ENCODE peak calls at places on chromosome 15, in four cellular contexts. One of them, this sample, is unnamed.

GRCh38 chr15:59437777-59438574 is at the start of gene FAM81A:
- DNase-seq in HL-60: peak; percentile 32
- DNase-seq in GM12878: no peak
- DNase-seq in K562: peak; percentile 35
- DNase-seq in this sample: peak; percentile 93

GRCh38 chr15:63234479-63234878 is 42.9 kb upstream of the APH1B start:
- DNase-seq in HL-60: no peak
- DNase-seq in GM12878: no peak
- DNase-seq in K562: no peak
- DNase-seq in this sample: no peak

GRCh38 chr15:70473623-70474366 is 289.6 kb downstream of the UACA start:
- DNase-seq in HL-60: no peak
- DNase-seq in GM12878: no peak
- DNase-seq in K562: no peak
- DNase-seq in this sample: no peak

GRCh38 chr15:49331951-49332350 is 91.1 kb upstream of the FGF7 start:
- DNase-seq in HL-60: no peak
- DNase-seq in GM12878: no peak
- DNase-seq in K562: no peak
- DNase-seq in this sample: no peak

GRCh38 chr15:90046846-90047481 is 45.8 kb downstream of the ZNF710 start:
- DNase-seq in HL-60: no peak
- DNase-seq in GM12878: no peak
- DNase-seq in K562: no peak
- DNase-seq in this sample: peak; percentile 47

GRCh38 chr15:72380743-72381142 is 4.9 kb upstream of the HEXA start:
- DNase-seq in HL-60: no peak
- DNase-seq in GM12878: no peak
- DNase-seq in K562: no peak
- DNase-seq in this sample: no peak

GRCh38 chr15:88800026-88800425 is 3.2 kb upstream of the ACAN start:
- DNase-seq in HL-60: no peak
- DNase-seq in GM12878: no peak
- DNase-seq in K562: no peak
- DNase-seq in this sample: no peak

GRCh38 chr15:30979457-30979856 is 12.0 kb downstream of the MTMR10 start:
- DNase-seq in HL-60: no peak
- DNase-seq in GM12878: no peak
- DNase-seq in K562: no peak
- DNase-seq in this sample: no peak

GRCh38 chr15:39254181-39254580 is 326.7 kb upstream of the THBS1 start:
- DNase-seq in HL-60: no peak
- DNase-seq in GM12878: no peak
- DNase-seq in K562: no peak
- DNase-seq in this sample: no peak

GRCh38 chr15:33801954-33802353 is 166.3 kb upstream of the CHRM5 start:
- DNase-seq in HL-60: no peak
- DNase-seq in GM12878: no peak
- DNase-seq in K562: no peak
- DNase-seq in this sample: no peak

GRCh38 chr15:61084944-61085367 is 144.1 kb downstream of the RORA start:
- DNase-seq in HL-60: no peak
- DNase-seq in GM12878: no peak
- DNase-seq in K562: no peak
- DNase-seq in this sample: peak; percentile 21

GRCh38 chr15:91412529-91412928 is 312.5 kb downstream of the SV2B start:
- DNase-seq in HL-60: peak; percentile 70
- DNase-seq in GM12878: no peak
- DNase-seq in K562: no peak
- DNase-seq in this sample: no peak

GRCh38 chr15:26066896-26067295 is 203.8 kb upstream of the ATP10A start:
- DNase-seq in HL-60: no peak
- DNase-seq in GM12878: no peak
- DNase-seq in K562: no peak
- DNase-seq in this sample: no peak

GRCh38 chr15:26073430-26074333 is 210.6 kb upstream of the ATP10A start:
- DNase-seq in HL-60: no peak
- DNase-seq in GM12878: no peak
- DNase-seq in K562: no peak
- DNase-seq in this sample: no peak

GRCh38 chr15:26065723-26066122 is 202.6 kb upstream of the ATP10A start:
- DNase-seq in HL-60: no peak
- DNase-seq in GM12878: no peak
- DNase-seq in K562: no peak
- DNase-seq in this sample: no peak

GRCh38 chr15:26069204-26069603 is 206.1 kb upstream of the ATP10A start:
- DNase-seq in HL-60: no peak
- DNase-seq in GM12878: no peak
- DNase-seq in K562: no peak
- DNase-seq in this sample: no peak

GRCh38 chr15:26070095-26070532 is 207.0 kb upstream of the ATP10A start:
- DNase-seq in HL-60: no peak
- DNase-seq in GM12878: no peak
- DNase-seq in K562: no peak
- DNase-seq in this sample: no peak
- TF ChIP-seq SPI1 in HL-60: no peak
- TF ChIP-seq SPI1 in GM12878: no peak
- TF ChIP-seq SPI1 in K562: no peak
- TF ChIP-seq SPI1 in this sample: no peak

GRCh38 chr15:77897896-77898406 is 179.6 kb downstream of the TBC1D2B start:
- DNase-seq in HL-60: no peak
- DNase-seq in GM12878: no peak
- DNase-seq in K562: no peak
- DNase-seq in this sample: no peak
- TF ChIP-seq SPI1 in HL-60: no peak
- TF ChIP-seq SPI1 in GM12878: no peak
- TF ChIP-seq SPI1 in K562: no peak
- TF ChIP-seq SPI1 in this sample: no peak

GRCh38 chr15:53473886-53474285 is 285.6 kb downstream of the WDR72 start:
- DNase-seq in HL-60: no peak
- DNase-seq in GM12878: no peak
- DNase-seq in K562: no peak
- DNase-seq in this sample: no peak

GRCh38 chr15:53473435-53473834 is 286.0 kb downstream of the WDR72 start:
- DNase-seq in HL-60: no peak
- DNase-seq in GM12878: no peak
- DNase-seq in K562: no peak
- DNase-seq in this sample: no peak

GRCh38 chr15:53472883-53473282 is 286.6 kb downstream of the WDR72 start:
- DNase-seq in HL-60: no peak
- DNase-seq in GM12878: no peak
- DNase-seq in K562: no peak
- DNase-seq in this sample: no peak

GRCh38 chr15:53472210-53472609 is 287.3 kb downstream of the WDR72 start:
- DNase-seq in HL-60: no peak
- DNase-seq in GM12878: no peak
- DNase-seq in K562: no peak
- DNase-seq in this sample: no peak

GRCh38 chr15:53469422-53469821 is 290.0 kb downstream of the WDR72 start:
- DNase-seq in HL-60: no peak
- DNase-seq in GM12878: no peak
- DNase-seq in K562: no peak
- DNase-seq in this sample: no peak
- TF ChIP-seq SPI1 in HL-60: no peak
- TF ChIP-seq SPI1 in GM12878: no peak
- TF ChIP-seq SPI1 in K562: no peak
- TF ChIP-seq SPI1 in this sample: no peak

GRCh38 chr15:66997212-66997611 is 68.2 kb upstream of the SMAD3 start:
- DNase-seq in HL-60: no peak
- DNase-seq in GM12878: no peak
- DNase-seq in K562: no peak
- DNase-seq in this sample: no peak

GRCh38 chr15:66996099-66996498 is 69.3 kb upstream of the SMAD3 start:
- DNase-seq in HL-60: no peak
- DNase-seq in GM12878: no peak
- DNase-seq in K562: no peak
- DNase-seq in this sample: no peak

GRCh38 chr15:66995257-66995656 is 70.1 kb upstream of the SMAD3 start:
- DNase-seq in HL-60: no peak
- DNase-seq in GM12878: no peak
- DNase-seq in K562: no peak
- DNase-seq in this sample: no peak

GRCh38 chr15:66993874-66994696 is 71.3 kb upstream of the SMAD3 start:
- DNase-seq in HL-60: no peak
- DNase-seq in GM12878: no peak
- DNase-seq in K562: no peak
- DNase-seq in this sample: no peak

DNA sequence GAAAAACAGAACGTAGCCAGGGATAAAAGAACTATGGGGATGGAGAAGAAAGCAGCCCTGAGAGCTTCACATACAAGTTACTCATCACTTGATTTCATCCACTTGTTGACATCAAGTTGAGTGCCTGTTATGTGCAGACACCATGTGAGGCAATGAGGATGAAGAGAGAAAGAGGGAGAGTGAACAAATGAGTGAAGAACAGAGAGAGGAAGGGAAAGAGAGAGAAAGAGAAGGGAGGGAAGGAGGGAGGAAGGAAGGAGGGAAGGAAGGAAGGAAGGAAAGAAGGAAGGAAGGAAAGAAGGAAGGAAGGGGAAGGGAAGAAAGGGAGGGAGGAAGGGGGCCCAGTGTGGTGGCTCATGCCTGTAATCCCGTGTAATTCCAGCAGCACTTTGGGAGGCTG is 72.3 kb upstream of the SMAD3 start:
- DNase-seq in HL-60: no peak
- DNase-seq in GM12878: no peak
- DNase-seq in K562: no peak
- DNase-seq in this sample: no peak
- TF ChIP-seq SPI1 in HL-60: no peak
- TF ChIP-seq SPI1 in GM12878: no peak
- TF ChIP-seq SPI1 in K562: no peak
- TF ChIP-seq SPI1 in this sample: no peak

GRCh38 chr15:81483496-81483895 is 109.5 kb upstream of the TMC3 start:
- DNase-seq in HL-60: no peak
- DNase-seq in GM12878: no peak
- DNase-seq in K562: no peak
- DNase-seq in this sample: no peak

GRCh38 chr15:81475926-81476325 is 101.9 kb upstream of the TMC3 start:
- DNase-seq in HL-60: no peak
- DNase-seq in GM12878: no peak
- DNase-seq in K562: no peak
- DNase-seq in this sample: no peak

GRCh38 chr15:81484076-81484475 is 110.1 kb upstream of the TMC3 start:
- DNase-seq in HL-60: no peak
- DNase-seq in GM12878: no peak
- DNase-seq in K562: no peak
- DNase-seq in this sample: no peak

GRCh38 chr15:81481326-81481725 is 107.3 kb upstream of the TMC3 start:
- DNase-seq in HL-60: no peak
- DNase-seq in GM12878: no peak
- DNase-seq in K562: no peak
- DNase-seq in this sample: no peak

GRCh38 chr15:81480645-81481053 is 106.6 kb upstream of the TMC3 start:
- DNase-seq in HL-60: no peak
- DNase-seq in GM12878: peak; percentile 11
- DNase-seq in K562: peak; percentile 36
- DNase-seq in this sample: no peak
- TF ChIP-seq SPI1 in HL-60: peak; percentile 94
- TF ChIP-seq SPI1 in GM12878: peak; percentile 92
- TF ChIP-seq SPI1 in K562: peak; percentile 97
- TF ChIP-seq SPI1 in this sample: peak; percentile 93

GRCh38 chr15:78995921-78996780 is 51.3 kb upstream of the CTSH start:
- DNase-seq in HL-60: no peak
- DNase-seq in GM12878: no peak
- DNase-seq in K562: no peak
- DNase-seq in this sample: no peak
- TF ChIP-seq SPI1 in HL-60: no peak
- TF ChIP-seq SPI1 in GM12878: no peak
- TF ChIP-seq SPI1 in K562: no peak
- TF ChIP-seq SPI1 in this sample: no peak